ENCODE peak calls at places on chromosomes 13 and 19, in six cellular contexts. K is heart right ventricle, B is tibial nerve, J is mammary epithelial cell, Q is GM12865, F is Panc1. O is an unnamed sample.
A peak's percentile ranks its signal among the peaks of the same experiment; 100 is the strongest.

GRCh38 chr13:111252449-111253124 is 67.9 kb upstream of the TEX29 start:
- DNase-seq in K (no peak), Q (no peak), J (no peak), B (no peak), F (no peak), O (no peak)

GRCh38 chr19:7292950-7293794 is 1.0 kb downstream of the INSR start:
- DNase-seq in K (peak; percentile 34), F (no peak), J (no peak), B (no peak), Q (peak; percentile 22), O (peak; percentile 44)

GRCh38 chr19:33634361-33635091 is 12.8 kb downstream of the CHST8 start:
- DNase-seq in J (no peak), Q (no peak), B (no peak), F (no peak), K (no peak), O (peak; percentile 6)

GRCh38 chr19:49214701-49215100 is 57.1 kb downstream of the TRPM4 start:
- DNase-seq in B (no peak), F (no peak), K (no peak), Q (peak; percentile 82), J (no peak), O (peak; percentile 62)

GRCh38 chr13:52455677-52456041 is 381 bp downstream of the CKAP2 start:
- DNase-seq in K (peak; percentile 56), F (peak; percentile 20), B (no peak), J (peak; percentile 67), Q (peak; percentile 82), O (peak; percentile 76)

GRCh38 chr13:91347212-91347995 is at the start of gene MIR17HG:
- DNase-seq in B (peak; percentile 82), K (peak; percentile 85), J (peak; percentile 87), Q (peak; percentile 96), F (peak; percentile 13), O (peak; percentile 92)

GRCh38 chr13:41700790-41701310 is 243.5 kb downstream of the RGCC start:
- DNase-seq in K (peak; percentile 57), J (peak; percentile 35), Q (no peak), F (no peak), B (no peak), O (no peak)

GRCh38 chr19:1261863-1262686 is 7.1 kb upstream of the CIRBP start:
- DNase-seq in Q (no peak), B (peak; percentile 41), F (no peak), K (peak; percentile 64), J (no peak), O (peak; percentile 35)

GRCh38 chr13:36344173-36344572 is 2.0 kb downstream of the SPART start:
- DNase-seq in F (no peak), B (no peak), K (no peak), J (peak; percentile 65), Q (no peak), O (no peak)

GRCh38 chr19:33376423-33376822 is 2.9 kb downstream of the CEBPG start:
- DNase-seq in J (peak; percentile 73), K (peak; percentile 82), B (peak; percentile 56), Q (no peak), F (peak; percentile 64), O (no peak)

GRCh38 chr19:11377237-11377636 is 2.8 kb downstream of the SWSAP1 start:
- DNase-seq in B (no peak), J (peak; percentile 87), K (no peak), Q (peak; percentile 71), F (no peak), O (no peak)

GRCh38 chr19:7099597-7099921 is 30.1 kb downstream of the ZNF557 start:
- DNase-seq in F (no peak), K (no peak), Q (no peak), B (no peak), J (no peak), O (no peak)

GRCh38 chr13:24741016-24741662 is 22.8 kb upstream of the RNF17 start:
- DNase-seq in K (no peak), F (no peak), B (no peak), Q (peak; percentile 55), J (no peak), O (no peak)

GRCh38 chr13:21735621-21736401 is 64.9 kb downstream of the FGF9 start:
- DNase-seq in K (peak; percentile 22), Q (no peak), B (no peak), F (no peak), J (no peak), O (no peak)

GRCh38 chr13:41370736-41371135 is 59.7 kb downstream of the NAA16 start:
- DNase-seq in K (no peak), F (no peak), B (no peak), J (no peak), Q (no peak), O (no peak)

GRCh38 chr13:80341098-80341701 is at the start of gene SPRY2:
- DNase-seq in Q (peak; percentile 70), F (peak; percentile 74), J (peak; percentile 93), B (peak; percentile 93), K (peak; percentile 94), O (peak; percentile 83)

GRCh38 chr13:58048670-58049069 is 417.1 kb downstream of the PCDH17 start:
- DNase-seq in Q (no peak), J (no peak), F (no peak), B (no peak), K (no peak), O (no peak)

GRCh38 chr19:52690395-52691214 is 44.2 kb downstream of the ZNF611 start:
- DNase-seq in J (peak; percentile 94), Q (peak; percentile 92), B (peak; percentile 90), K (peak; percentile 95), F (peak; percentile 45), O (peak; percentile 89)
- TF ChIP-seq CTCF in J (no peak), Q (no peak), B (peak; percentile 19), K (peak; percentile 16), F (no peak), O (no peak)

DNA sequence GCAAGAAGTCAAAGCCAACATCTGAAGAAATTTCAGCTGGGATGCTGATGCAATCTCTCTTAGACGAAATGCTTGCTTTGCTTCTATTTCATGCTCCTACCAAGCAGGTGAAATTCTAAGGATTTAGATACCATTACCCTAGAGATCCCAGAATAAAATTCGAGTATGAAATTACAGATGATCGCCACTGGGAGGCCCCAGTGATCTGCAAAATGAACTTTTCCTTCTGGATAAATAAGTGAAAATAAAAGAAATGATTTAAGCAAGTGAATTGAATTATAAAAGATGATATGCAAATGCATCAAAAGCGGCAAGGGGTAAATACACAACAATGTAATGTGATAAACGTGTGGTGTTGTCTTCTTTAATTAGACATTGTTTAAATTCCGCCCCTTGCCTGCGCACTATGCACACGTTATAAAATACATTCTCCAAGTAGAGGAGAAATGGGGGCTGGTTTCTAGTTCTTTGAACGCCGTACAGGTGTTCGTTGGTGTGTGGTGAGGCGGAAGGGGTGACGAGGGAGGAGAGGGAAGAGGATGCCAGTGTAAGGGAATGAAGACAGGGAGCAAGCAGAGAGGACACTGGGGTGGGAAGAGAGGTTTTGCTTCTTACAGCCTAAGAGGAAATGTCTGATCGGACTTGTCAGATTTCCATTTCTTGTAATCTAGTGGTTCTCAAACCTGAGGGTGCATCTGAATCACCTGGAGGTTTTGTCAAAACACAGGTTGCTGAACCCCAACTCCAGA is 58.0 kb downstream of the ERCC5 start:
- DNase-seq in F (no peak), Q (peak; percentile 38), J (peak; percentile 29), K (no peak), B (no peak), O (no peak)
- TF ChIP-seq CTCF in F (peak; percentile 45), Q (peak; percentile 42), J (peak; percentile 36), K (no peak), B (no peak), O (peak; percentile 55)

DNA sequence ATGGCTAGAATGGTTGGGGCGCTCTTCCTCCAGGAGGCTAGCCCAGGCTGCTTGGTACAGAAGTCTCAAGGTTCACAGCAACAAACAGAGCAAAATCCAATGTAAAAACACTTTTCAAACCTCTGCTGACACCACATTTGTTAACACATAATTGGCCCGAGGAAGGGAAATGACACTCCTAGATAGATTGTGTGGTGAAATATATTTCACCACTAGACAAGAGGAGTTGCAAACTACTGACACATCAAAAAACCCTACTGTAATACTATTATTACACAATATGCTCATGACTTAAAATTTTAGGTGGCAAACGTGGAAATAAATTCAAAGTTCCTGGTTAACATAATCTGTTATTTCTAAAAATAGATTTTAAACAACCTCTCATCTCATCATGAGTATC is 643.6 kb downstream of the PCDH9 start:
- DNase-seq in K (no peak), F (no peak), Q (no peak), B (no peak), J (no peak), O (no peak)
- TF ChIP-seq CTCF in K (no peak), F (no peak), Q (no peak), B (no peak), J (no peak), O (no peak)

DNA sequence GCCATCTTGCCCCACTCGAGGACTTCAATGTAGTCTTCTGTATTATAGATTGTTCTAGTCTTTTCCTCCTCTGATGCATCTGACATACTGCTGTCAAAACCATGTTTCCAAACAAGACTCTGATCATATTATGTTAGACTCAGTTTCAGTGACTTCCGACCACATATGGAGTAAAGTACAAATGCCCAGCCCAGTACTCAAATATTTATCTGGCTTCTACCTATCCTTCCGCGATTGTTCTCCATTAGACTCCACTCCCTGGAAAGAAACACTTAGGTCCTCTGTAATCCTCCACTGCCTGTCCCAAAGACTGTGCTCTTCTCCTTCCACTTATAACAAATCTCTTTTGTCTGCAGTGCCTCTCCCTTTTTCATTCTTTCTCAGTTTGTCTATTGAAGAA is 439.5 kb downstream of the EFNB2 start:
- DNase-seq in B (no peak), Q (no peak), J (no peak), K (no peak), F (no peak), O (no peak)
- TF ChIP-seq CTCF in B (no peak), Q (no peak), J (no peak), K (no peak), F (no peak), O (no peak)

DNA sequence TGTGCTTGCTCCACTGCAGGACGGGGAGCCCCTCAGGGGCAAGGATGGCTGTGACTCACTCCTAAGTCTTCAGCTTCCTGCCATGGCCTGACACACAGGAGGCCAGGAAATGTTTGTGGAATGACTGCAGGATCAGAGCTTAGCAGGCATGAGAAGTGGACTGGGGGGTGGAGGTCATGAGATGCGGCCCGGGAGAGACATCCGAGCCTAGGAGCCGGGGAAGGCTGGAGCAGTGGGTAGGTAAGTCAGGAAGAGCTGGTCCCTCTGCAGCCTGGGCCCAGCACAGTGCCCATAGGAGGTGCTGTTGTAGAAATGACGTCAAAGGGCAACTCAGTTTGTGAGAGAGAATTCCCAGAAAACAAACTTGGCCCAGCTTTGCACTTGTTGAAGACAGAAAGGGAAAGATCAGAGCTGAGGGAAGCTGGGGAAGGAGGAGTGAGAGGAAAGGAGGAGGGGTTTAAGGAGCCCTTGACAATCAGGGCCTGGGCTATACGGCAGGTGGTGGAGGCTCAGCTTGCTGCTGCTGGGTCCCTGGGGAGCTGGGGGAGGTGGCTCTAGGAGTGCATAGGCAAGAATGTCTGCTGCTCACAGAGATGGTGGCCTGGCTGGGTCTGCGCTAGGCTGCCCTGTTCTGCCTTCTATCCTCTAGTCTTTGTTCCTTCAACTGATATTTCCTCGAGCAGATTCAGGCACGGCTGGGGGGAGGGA is 18.5 kb downstream of the POU2F2 start:
- DNase-seq in F (peak; percentile 43), B (no peak), Q (peak; percentile 85), J (peak; percentile 96), K (no peak), O (peak; percentile 76)
- TF ChIP-seq CTCF in F (no peak), B (no peak), Q (peak; percentile 15), J (peak; percentile 39), K (no peak), O (peak; percentile 28)

GRCh38 chr13:104414181-104414580 is 1348.0 kb upstream of the SLC10A2 start:
- DNase-seq in B (no peak), Q (no peak), K (no peak), F (no peak), J (no peak), O (no peak)

GRCh38 chr13:104408733-104409132 is 1342.5 kb upstream of the SLC10A2 start:
- DNase-seq in Q (no peak), J (peak; percentile 8), K (no peak), F (no peak), B (no peak), O (no peak)
- TF ChIP-seq CTCF in Q (no peak), J (no peak), K (no peak), F (no peak), B (no peak), O (no peak)

GRCh38 chr19:44182145-44182544 is 17.2 kb downstream of the ZNF226 start:
- DNase-seq in B (no peak), Q (no peak), K (no peak), J (no peak), F (no peak), O (no peak)
- TF ChIP-seq CTCF in B (no peak), Q (no peak), K (no peak), J (no peak), F (no peak), O (no peak)